ENCODE peak calls at places on chromosomes 11 and 22, in nine cellular contexts. J is mucosa of descending colon, V is DND-41, P is GM23338, F is natural killer cell, K is psoas muscle, A is pancreas, W is upper lobe of right lung, X is upper lobe of left lung. S is an unnamed sample.

GRCh38 chr11:7422544-7423331 is 62.6 kb upstream of the OLFML1 start:
- ATAC-seq in J (peak; percentile 28), V (peak; percentile 81), P (no peak), F (no peak), K (no peak), A (no peak), W (peak; percentile 22), X (no peak), S (no peak)

GRCh38 chr11:64870893-64871849 is 7.2 kb downstream of the EHD1 start:
- ATAC-seq in J (peak; percentile 58), V (no peak), P (no peak), F (no peak), K (no peak), A (peak; percentile 60), W (no peak), X (no peak), S (peak; percentile 23)

GRCh38 chr22:38751422-38752346 is 4.1 kb downstream of the SUN2 start:
- ATAC-seq in J (peak; percentile 14), V (no peak), P (no peak), F (peak; percentile 36), K (peak; percentile 33), A (no peak), W (peak; percentile 2), X (no peak), S (no peak)

GRCh38 chr11:46072172-46072964 is 48.9 kb downstream of the PHF21A start:
- ATAC-seq in J (no peak), V (no peak), P (no peak), F (no peak), K (peak; percentile 44), A (no peak), W (no peak), X (no peak), S (no peak)

GRCh38 chr11:65646288-65646734 is 8.4 kb downstream of the SIPA1 start:
- ATAC-seq in J (no peak), V (no peak), P (no peak), F (no peak), K (no peak), A (no peak), W (no peak), X (no peak), S (no peak)

GRCh38 chr11:85737738-85738137 is 51.7 kb upstream of the CCDC89 start:
- ATAC-seq in J (peak; percentile 65), V (no peak), P (no peak), F (peak; percentile 59), K (no peak), A (no peak), W (peak; percentile 25), X (no peak), S (no peak)

GRCh38 chr22:30014244-30014643 is 66.0 kb upstream of the HORMAD2 start:
- ATAC-seq in J (peak; percentile 33), V (no peak), P (no peak), F (no peak), K (no peak), A (no peak), W (peak; percentile 23), X (no peak), S (no peak)

GRCh38 chr22:44930016-44930710 is 79.6 kb downstream of the PHF21B start:
- ATAC-seq in J (no peak), V (no peak), P (no peak), F (no peak), K (no peak), A (no peak), W (no peak), X (no peak), S (no peak)

GRCh38 chr11:77030834-77031414 is 3.3 kb upstream of the B3GNT6 start:
- ATAC-seq in J (no peak), V (no peak), P (peak; percentile 76), F (no peak), K (no peak), A (no peak), W (no peak), X (peak; percentile 48), S (no peak)

GRCh38 chr11:45209904-45210699 is 63.7 kb downstream of the PRDM11 start:
- ATAC-seq in J (peak; percentile 38), V (peak; percentile 64), P (peak; percentile 82), F (no peak), K (peak; percentile 92), A (peak; percentile 82), W (peak; percentile 82), X (peak; percentile 76), S (peak; percentile 96)

GRCh38 chr11:43818220-43818619 is 62.4 kb upstream of the ALKBH3 start:
- ATAC-seq in J (no peak), V (no peak), P (no peak), F (no peak), K (no peak), A (no peak), W (no peak), X (no peak), S (no peak)

GRCh38 chr22:39773976-39774539 is 119.5 kb downstream of the ENTHD1 start:
- ATAC-seq in J (peak; percentile 81), V (peak; percentile 97), P (no peak), F (peak; percentile 73), K (no peak), A (no peak), W (peak; percentile 43), X (no peak), S (no peak)

GRCh38 chr11:991034-991433 is 45.5 kb downstream of the MUC6 start:
- ATAC-seq in J (no peak), V (no peak), P (no peak), F (no peak), K (no peak), A (no peak), W (no peak), X (no peak), S (no peak)

GRCh38 chr11:129190087-129190486 is 2.0 kb downstream of the ARHGAP32 start:
- ATAC-seq in J (peak; percentile 65), V (no peak), P (no peak), F (no peak), K (no peak), A (no peak), W (peak; percentile 52), X (no peak), S (no peak)

GRCh38 chr11:57475671-57476222 is 15.4 kb downstream of the RTN4RL2 start:
- ATAC-seq in J (no peak), V (no peak), P (no peak), F (no peak), K (no peak), A (no peak), W (no peak), X (no peak), S (no peak)

GRCh38 chr22:31104869-31105268 is 2.5 kb downstream of the SELENOM start:
- ATAC-seq in J (no peak), V (no peak), P (peak; percentile 70), F (no peak), K (no peak), A (no peak), W (no peak), X (no peak), S (no peak)
- TF ChIP-seq CTCF in J (no peak), V (no peak), P (peak; percentile 91), F (no peak), K (peak; percentile 7), A (no peak), W (no peak), X (no peak), S (peak; percentile 74)

DNA sequence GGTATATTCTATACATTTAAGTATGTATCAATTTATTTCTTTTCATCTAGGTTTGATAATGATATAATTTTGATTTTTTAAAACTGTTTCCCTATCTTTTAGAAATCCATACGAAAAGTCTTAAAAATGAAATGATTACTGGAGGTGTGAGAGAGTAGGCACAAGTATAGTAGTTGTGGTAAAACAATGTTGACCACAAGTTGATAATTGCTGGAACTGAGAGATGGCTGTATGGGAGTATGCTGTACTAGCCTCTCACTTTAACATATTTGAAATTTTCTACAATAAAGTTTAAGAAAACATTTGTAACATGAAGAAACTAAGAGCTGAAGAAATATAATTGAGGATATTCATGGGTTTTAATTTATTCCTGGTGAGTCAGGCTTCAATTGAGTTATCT is 30.0 kb downstream of the FSHB start:
- ATAC-seq in J (no peak), V (no peak), P (no peak), F (no peak), K (no peak), A (no peak), W (no peak), X (no peak), S (no peak)
- TF ChIP-seq CTCF in J (no peak), V (no peak), P (no peak), F (no peak), K (no peak), A (no peak), W (no peak), X (no peak), S (no peak)

GRCh38 chr11:110249066-110249465 is 47.3 kb downstream of the RDX start:
- ATAC-seq in J (no peak), V (no peak), P (no peak), F (no peak), K (no peak), A (no peak), W (no peak), X (no peak), S (no peak)
- TF ChIP-seq CTCF in J (no peak), V (peak; percentile 32), P (peak; percentile 26), F (no peak), K (peak; percentile 6), A (no peak), W (peak; percentile 21), X (no peak), S (no peak)

GRCh38 chr22:35456757-35457156 is 56.8 kb downstream of the MCM5 start:
- ATAC-seq in J (no peak), V (no peak), P (no peak), F (no peak), K (no peak), A (no peak), W (no peak), X (no peak), S (no peak)

GRCh38 chr22:35452810-35453743 is 53.1 kb downstream of the MCM5 start:
- ATAC-seq in J (peak; percentile 2), V (no peak), P (no peak), F (no peak), K (no peak), A (no peak), W (peak; percentile 3), X (no peak), S (no peak)

GRCh38 chr22:35452351-35452781 is 52.4 kb downstream of the MCM5 start:
- ATAC-seq in J (peak; percentile 88), V (no peak), P (no peak), F (no peak), K (no peak), A (peak; percentile 64), W (peak; percentile 91), X (peak; percentile 90), S (no peak)

GRCh38 chr22:35455529-35455928 is 55.6 kb downstream of the MCM5 start:
- ATAC-seq in J (no peak), V (no peak), P (no peak), F (no peak), K (no peak), A (no peak), W (no peak), X (no peak), S (no peak)

DNA sequence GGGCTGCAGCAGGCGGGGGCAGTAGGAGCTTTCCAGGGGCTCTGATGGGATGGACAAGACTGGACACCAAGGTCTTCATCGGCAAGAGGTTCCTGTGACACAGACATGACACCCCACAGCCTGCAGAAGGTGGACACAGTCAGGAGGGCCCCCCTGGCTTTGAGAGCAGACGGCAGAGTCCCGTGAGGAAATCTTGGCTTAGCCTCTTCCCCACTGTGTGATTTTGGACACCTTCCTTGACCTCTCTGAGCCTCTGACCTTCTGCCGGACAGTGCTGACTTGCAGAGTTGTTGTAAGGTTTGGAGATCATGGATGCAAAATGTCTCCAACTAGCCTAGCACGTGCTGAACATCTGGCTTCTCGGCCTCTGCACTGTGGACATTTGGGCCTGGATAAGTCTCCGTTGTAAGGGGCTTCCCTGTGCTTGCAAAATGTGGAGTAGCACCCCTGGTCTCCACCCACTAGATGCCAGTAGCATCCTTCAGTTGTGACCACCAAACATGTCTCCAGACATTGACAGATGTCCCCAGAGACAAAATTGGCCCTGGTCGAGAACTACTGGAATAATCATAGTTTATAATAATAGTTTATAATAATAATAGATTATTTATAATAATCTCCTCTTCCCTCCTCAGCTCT is 54.6 kb downstream of the MCM5 start:
- ATAC-seq in J (no peak), V (no peak), P (no peak), F (no peak), K (peak; percentile 74), A (no peak), W (no peak), X (no peak), S (no peak)
- TF ChIP-seq CTCF in J (no peak), V (peak; percentile 18), P (peak; percentile 38), F (no peak), K (peak; percentile 19), A (no peak), W (peak; percentile 36), X (no peak), S (no peak)

S was measured in gastroesophageal sphincter.